ENCODE peak calls at places on chromosomes 1 and 21, in four cellular contexts. Q is mucosa of descending colon, T is AG09309, N is GM13976. R is an unnamed sample.

GRCh38 chr21:29342394-29342957 is 43.8 kb downstream of the BACH1 start:
- DNase-seq in N (peak; percentile 55), T (peak; percentile 88), Q (peak; percentile 58), R (peak; percentile 68)

GRCh38 chr1:43360616-43361015 is 1.8 kb downstream of the CDC20 start:
- DNase-seq in Q (no peak), N (peak; percentile 15), T (no peak), R (no peak)

GRCh38 chr1:175801979-175802378 is 58.6 kb upstream of the TNR start:
- DNase-seq in Q (no peak), N (no peak), T (no peak), R (no peak)

GRCh38 chr1:164515932-164516331 is 43.1 kb upstream of the PBX1 start:
- DNase-seq in T (no peak), N (no peak), Q (no peak), R (no peak)

GRCh38 chr1:18581420-18581880 is 49.2 kb upstream of the PAX7 start:
- DNase-seq in N (peak; percentile 81), T (no peak), Q (no peak), R (peak; percentile 67)

GRCh38 chr1:32487182-32487581 is 22.3 kb downstream of the ZBTB8B start:
- DNase-seq in N (no peak), T (no peak), Q (no peak), R (no peak)

GRCh38 chr1:31507676-31508530 is 68.4 kb upstream of the TINAGL1 start:
- DNase-seq in N (no peak), Q (no peak), T (no peak), R (no peak)

GRCh38 chr1:6062670-6063069 is 17.0 kb downstream of the KCNAB2 start:
- DNase-seq in N (no peak), T (no peak), Q (no peak), R (no peak)

GRCh38 chr1:207868769-207869721 is 41.9 kb downstream of the CD34 start:
- DNase-seq in T (no peak), Q (peak; percentile 83), N (peak; percentile 89), R (peak; percentile 67)

GRCh38 chr1:236143104-236143948 is 987 bp downstream of the GPR137B start:
- DNase-seq in T (peak; percentile 39), Q (no peak), N (no peak), R (peak; percentile 65)

GRCh38 chr1:154822717-154823116 is 47.4 kb downstream of the KCNN3 start:
- DNase-seq in N (no peak), T (no peak), Q (peak; percentile 22), R (no peak)

GRCh38 chr1:30906631-30907389 is 1.7 kb downstream of the SDC3 start:
- DNase-seq in Q (peak; percentile 20), N (no peak), T (no peak), R (no peak)

GRCh38 chr1:22745675-22746585 is 35.3 kb downstream of the EPHB2 start:
- DNase-seq in N (no peak), T (no peak), Q (no peak), R (no peak)

GRCh38 chr1:10679521-10680220 is 116.8 kb downstream of the CASZ1 start:
- DNase-seq in N (no peak), T (no peak), Q (no peak), R (peak; percentile 27)

GRCh38 chr1:28736450-28737244 is at the start of gene YTHDF2:
- DNase-seq in Q (peak; percentile 98), T (peak; percentile 81), N (peak; percentile 96), R (peak; percentile 99)

GRCh38 chr1:28737245-28738137 is 751 bp downstream of the YTHDF2 start:
- DNase-seq in T (no peak), Q (peak; percentile 66), N (peak; percentile 72), R (peak; percentile 52)

GRCh38 chr1:28740118-28740517 is 3.4 kb downstream of the YTHDF2 start:
- DNase-seq in Q (no peak), N (no peak), T (no peak), R (no peak)

DNA sequence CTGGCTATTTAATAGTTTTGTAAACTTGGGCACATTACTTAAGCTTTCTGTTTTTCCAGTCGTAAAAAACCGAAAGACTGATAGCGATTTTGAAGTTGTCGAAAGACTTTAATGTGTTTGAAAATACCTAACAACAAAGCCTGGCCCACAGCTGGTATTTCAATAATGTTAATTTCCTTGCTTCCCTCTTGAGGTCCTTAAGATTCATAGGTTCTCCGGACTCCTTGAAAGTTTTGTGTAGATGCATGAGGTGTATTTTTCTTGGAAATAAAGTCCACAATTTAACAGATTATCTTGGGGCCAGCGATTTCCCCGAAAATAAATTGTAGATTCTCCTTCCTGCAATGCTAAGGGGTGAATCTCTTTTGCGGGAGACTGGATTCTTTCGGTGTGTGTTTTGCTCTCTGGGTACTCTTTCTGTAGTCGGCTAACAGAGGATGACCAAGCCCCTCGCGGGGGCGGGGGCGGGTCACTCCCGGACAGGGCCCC is 735 bp upstream of the YTHDF2 start:
- DNase-seq in N (no peak), T (no peak), Q (no peak), R (no peak)
- TF ChIP-seq CTCF in N (no peak), T (no peak), Q (no peak), R (no peak)

GRCh38 chr1:78325293-78325692 is 165.5 kb upstream of the PTGFR start:
- DNase-seq in T (no peak), Q (no peak), N (no peak), R (no peak)
- TF ChIP-seq CTCF in T (no peak), Q (no peak), N (no peak), R (no peak)

GRCh38 chr1:17023103-17023502 is 11.4 kb upstream of the ATP13A2 start:
- DNase-seq in T (no peak), N (peak; percentile 51), Q (no peak), R (no peak)

GRCh38 chr1:17024721-17025120 is 13.0 kb upstream of the ATP13A2 start:
- DNase-seq in N (no peak), Q (no peak), T (no peak), R (no peak)

GRCh38 chr1:17021896-17022295 is 10.2 kb upstream of the ATP13A2 start:
- DNase-seq in N (no peak), Q (no peak), T (no peak), R (no peak)

GRCh38 chr1:17020502-17020901 is 8.8 kb upstream of the ATP13A2 start:
- DNase-seq in Q (no peak), T (peak; percentile 46), N (no peak), R (no peak)

GRCh38 chr1:17023573-17023972 is 11.8 kb upstream of the ATP13A2 start:
- DNase-seq in N (no peak), Q (no peak), T (no peak), R (no peak)
- TF ChIP-seq CTCF in N (no peak), Q (no peak), T (no peak), R (no peak)

GRCh38 chr1:55582078-55582477 is 366.9 kb upstream of the USP24 start:
- DNase-seq in T (no peak), Q (no peak), N (no peak), R (no peak)
- TF ChIP-seq CTCF in T (no peak), Q (no peak), N (no peak), R (no peak)

GRCh38 chr21:44455524-44456206 is 355 bp downstream of the LRRC3 start:
- DNase-seq in Q (peak; percentile 67), N (peak; percentile 74), T (no peak), R (peak; percentile 62)
- TF ChIP-seq CTCF in Q (no peak), N (peak; percentile 51), T (no peak), R (no peak)

R was measured in activated CD8-positive, alpha-beta T cell treated with anti-CD3 and anti-CD28 coated beads for 36 hours.